ENCODE peak calls at places on chromosomes 2 and 18, in six cellular contexts. L is H1, G is HCT116, A is HepG2, F is GM12878, D is K562. Z is an unnamed sample. For H3K36me3, the result is how much of the 10 kb centered on the place peaks cover.

GRCh38 chr2:113076917-113077669 is 9.3 kb downstream of the IL1F10 start:
- DNase-seq in L (no peak), G (no peak), A (no peak), F (no peak), D (no peak), Z (no peak)

GRCh38 chr2:107808986-107809385 is 17.7 kb upstream of the RGPD4 start:
- DNase-seq in L (no peak), G (no peak), A (no peak), F (no peak), D (no peak), Z (no peak)

GRCh38 chr18:54904521-54904920 is 54.7 kb downstream of the CCDC68 start:
- DNase-seq in L (no peak), G (no peak), A (no peak), F (no peak), D (no peak), Z (no peak)

GRCh38 chr2:225612636-225613035 is 213.1 kb downstream of the NYAP2 start:
- DNase-seq in L (no peak), G (no peak), A (no peak), F (no peak), D (no peak), Z (no peak)

GRCh38 chr2:36635194-36635593 is 37.2 kb upstream of the FEZ2 start:
- DNase-seq in L (no peak), G (no peak), A (no peak), F (no peak), D (no peak), Z (no peak)

GRCh38 chr2:98881153-98881650 is 54.8 kb downstream of the CRACDL start:
- DNase-seq in L (no peak), G (no peak), A (no peak), F (no peak), D (no peak), Z (no peak)

GRCh38 chr2:96117701-96118588 is 1.6 kb upstream of the ADRA2B start:
- DNase-seq in L (no peak), G (no peak), A (no peak), F (no peak), D (peak), Z (no peak)

GRCh38 chr18:9619545-9619944 is 5.2 kb upstream of the PPP4R1 start:
- DNase-seq in L (no peak), G (no peak), A (no peak), F (no peak), D (no peak), Z (no peak)

GRCh38 chr18:79245517-79246001 is 150.2 kb upstream of the NFATC1 start:
- DNase-seq in L (no peak), G (peak), A (no peak), F (no peak), D (no peak), Z (no peak)

GRCh38 chr2:56191617-56192016 is 7.8 kb downstream of the CCDC85A start:
- DNase-seq in L (peak), G (peak), A (peak), F (no peak), D (no peak), Z (no peak)

GRCh38 chr2:121075006-121075545 is 209.9 kb downstream of the TFCP2L1 start:
- DNase-seq in L (peak), G (peak), A (no peak), F (peak), D (peak), Z (peak)

GRCh38 chr2:143759455-143759854 is 630.2 kb downstream of the ARHGAP15 start:
- DNase-seq in L (peak), G (no peak), A (no peak), F (no peak), D (no peak), Z (peak)

GRCh38 chr2:142112648-142113278 is 18.1 kb downstream of the LRP1B start:
- DNase-seq in L (no peak), G (peak), A (no peak), F (no peak), D (no peak), Z (no peak)

GRCh38 chr2:61247204-61247812 is 85.3 kb downstream of the C2orf74 start:
- DNase-seq in L (no peak), G (no peak), A (no peak), F (no peak), D (no peak), Z (no peak)

GRCh38 chr18:35424356-35424755 is 47.2 kb upstream of the ZNF396 start:
- DNase-seq in L (no peak), G (no peak), A (no peak), F (no peak), D (no peak), Z (no peak)

GRCh38 chr2:40412456-40412855 is 39.4 kb downstream of the SLC8A1 start:
- DNase-seq in L (no peak), G (peak), A (no peak), F (no peak), D (no peak), Z (no peak)

GRCh38 chr18:37552296-37552695 is 13.3 kb downstream of the CELF4 start:
- DNase-seq in L (no peak), G (no peak), A (no peak), F (no peak), D (no peak), Z (no peak)

DNA sequence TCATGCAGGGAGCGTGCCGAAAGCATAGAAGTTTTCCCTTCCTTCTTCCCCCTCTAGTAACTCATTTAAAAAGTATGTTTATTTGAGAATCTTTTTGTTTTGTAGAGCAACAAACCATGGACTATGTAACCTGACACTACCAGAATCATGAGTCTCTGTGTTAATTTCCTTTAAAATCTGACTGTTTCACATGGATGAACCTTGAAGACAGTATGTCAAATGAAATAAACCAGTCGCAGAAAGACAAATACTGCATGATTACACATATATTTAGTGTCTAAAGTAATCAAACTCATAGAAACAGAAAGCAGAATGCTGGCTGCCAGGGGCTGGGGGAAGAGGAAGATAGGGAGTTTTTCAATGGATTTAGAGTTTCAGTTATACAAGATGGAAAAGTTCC is 32.3 kb downstream of the PTPN2 start:
- DNase-seq in L (no peak), G (no peak), A (no peak), F (no peak), D (no peak), Z (no peak)
- TF ChIP-seq YY1 in L (no peak), G (no peak), A (no peak), F (no peak), D (no peak), Z (no peak)

GRCh38 chr18:62585274-62586147 is 62.7 kb downstream of the ZCCHC2 start:
- DNase-seq in L (peak), G (no peak), A (no peak), F (no peak), D (no peak), Z (no peak)

GRCh38 chr18:62588217-62588616 is 65.4 kb downstream of the ZCCHC2 start:
- DNase-seq in L (peak), G (no peak), A (no peak), F (no peak), D (no peak), Z (no peak)

GRCh38 chr18:62586148-62586774 is 63.4 kb downstream of the ZCCHC2 start:
- DNase-seq in L (peak), G (peak), A (peak), F (peak), D (peak), Z (peak)

GRCh38 chr18:62587689-62588088 is 64.9 kb downstream of the ZCCHC2 start:
- DNase-seq in L (peak), G (no peak), A (no peak), F (no peak), D (no peak), Z (no peak)

DNA sequence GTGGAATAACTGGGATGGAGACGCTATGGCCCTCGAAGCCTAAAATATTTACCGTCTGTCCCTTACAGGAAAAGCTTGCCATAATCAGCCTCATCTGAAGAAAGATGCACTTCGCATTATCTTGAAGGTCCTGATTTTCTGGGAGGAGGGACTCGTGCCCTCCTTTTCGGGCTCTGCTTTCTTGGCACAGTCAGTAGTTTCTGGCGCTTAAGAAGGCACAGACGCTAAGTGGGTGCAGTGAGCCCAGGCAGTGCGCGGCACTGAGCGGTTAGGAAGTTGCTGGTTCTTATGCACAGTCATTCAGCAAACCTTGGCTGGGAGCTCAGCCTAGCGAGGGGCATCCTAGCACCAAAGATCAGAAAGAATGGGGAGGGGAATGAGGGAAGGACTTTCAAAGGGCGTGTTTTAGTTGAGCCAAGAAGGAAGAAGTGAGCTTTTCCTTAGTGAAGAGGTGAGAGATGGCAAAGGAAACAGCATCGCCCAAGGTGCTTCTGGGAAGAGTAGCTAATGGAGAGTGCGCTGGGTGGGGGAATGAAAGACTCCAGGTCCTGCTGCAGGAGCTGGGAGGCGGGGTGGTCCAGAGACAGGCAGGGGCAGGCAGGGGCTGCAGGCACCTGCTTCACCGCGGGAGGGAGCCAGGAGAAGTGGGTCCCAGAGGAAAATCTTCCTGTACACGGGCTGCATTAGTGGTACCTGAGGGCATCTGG is 64.1 kb downstream of the ZCCHC2 start:
- DNase-seq in L (peak), G (no peak), A (no peak), F (no peak), D (no peak), Z (no peak)
- TF ChIP-seq ZNF274 in L (no peak), G (no peak), A (no peak), F (no peak), D (no peak), Z (no peak)

DNA sequence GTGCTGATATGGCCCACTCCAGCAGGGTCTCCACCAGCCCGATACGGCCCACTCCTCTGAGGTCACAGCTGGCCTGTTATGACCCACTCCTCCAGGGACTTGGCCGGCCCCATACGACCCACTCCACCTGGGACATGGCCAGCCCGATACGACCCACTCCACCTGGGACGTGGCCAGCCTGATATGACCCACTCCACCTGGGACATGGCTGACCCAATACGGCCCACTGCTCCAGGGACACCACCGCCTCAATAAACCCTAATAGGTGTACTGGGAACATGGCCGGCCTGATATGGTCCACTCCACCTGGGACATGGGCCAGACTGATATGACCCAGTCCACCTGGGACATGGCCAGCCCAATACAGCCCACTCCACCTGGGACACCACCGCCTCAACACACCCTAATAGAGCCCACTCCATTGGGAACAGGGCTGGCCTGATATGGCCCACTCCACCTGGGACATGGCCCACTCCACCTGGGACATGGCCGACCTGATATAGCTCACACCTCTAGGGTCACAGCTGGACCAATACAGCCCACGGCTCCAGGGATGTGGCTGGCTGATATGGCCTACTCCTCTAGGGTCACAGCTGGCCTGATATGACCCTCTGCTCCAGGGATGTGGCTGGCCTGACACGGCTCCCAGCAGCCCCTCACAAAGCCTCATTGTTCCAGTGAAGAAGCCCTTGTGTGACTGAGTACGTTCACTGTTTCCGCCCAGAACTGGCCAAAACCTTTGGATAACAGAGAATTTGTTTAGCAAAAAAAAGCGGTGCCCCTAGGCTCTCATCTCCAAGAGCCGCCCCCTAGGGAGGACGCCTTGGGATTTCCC is 245.6 kb downstream of the HDAC4 start:
- DNase-seq in L (no peak), G (no peak), A (no peak), F (no peak), D (no peak), Z (no peak)
- H3K36me3 ChIP-seq in L (under half), G (under half), A (under half), F (under half), D (under half), Z (half or more)

GRCh38 chr2:88729061-88729745 is 37.7 kb downstream of the RPIA start:
- DNase-seq in L (no peak), G (no peak), A (no peak), F (no peak), D (no peak), Z (no peak)
- TF ChIP-seq YY1 in L (no peak), G (no peak), A (no peak), F (no peak), D (no peak), Z (no peak)

GRCh38 chr2:20180676-20181648 is 44.0 kb downstream of the SDC1 start:
- DNase-seq in L (no peak), G (no peak), A (no peak), F (no peak), D (no peak), Z (no peak)

GRCh38 chr2:20184067-20184938 is 40.6 kb downstream of the SDC1 start:
- DNase-seq in L (no peak), G (no peak), A (peak), F (no peak), D (no peak), Z (no peak)

GRCh38 chr2:20181761-20182160 is 43.2 kb downstream of the SDC1 start:
- DNase-seq in L (no peak), G (no peak), A (no peak), F (no peak), D (no peak), Z (no peak)

GRCh38 chr2:20183373-20183772 is 41.6 kb downstream of the SDC1 start:
- DNase-seq in L (no peak), G (no peak), A (no peak), F (no peak), D (no peak), Z (no peak)

DNA sequence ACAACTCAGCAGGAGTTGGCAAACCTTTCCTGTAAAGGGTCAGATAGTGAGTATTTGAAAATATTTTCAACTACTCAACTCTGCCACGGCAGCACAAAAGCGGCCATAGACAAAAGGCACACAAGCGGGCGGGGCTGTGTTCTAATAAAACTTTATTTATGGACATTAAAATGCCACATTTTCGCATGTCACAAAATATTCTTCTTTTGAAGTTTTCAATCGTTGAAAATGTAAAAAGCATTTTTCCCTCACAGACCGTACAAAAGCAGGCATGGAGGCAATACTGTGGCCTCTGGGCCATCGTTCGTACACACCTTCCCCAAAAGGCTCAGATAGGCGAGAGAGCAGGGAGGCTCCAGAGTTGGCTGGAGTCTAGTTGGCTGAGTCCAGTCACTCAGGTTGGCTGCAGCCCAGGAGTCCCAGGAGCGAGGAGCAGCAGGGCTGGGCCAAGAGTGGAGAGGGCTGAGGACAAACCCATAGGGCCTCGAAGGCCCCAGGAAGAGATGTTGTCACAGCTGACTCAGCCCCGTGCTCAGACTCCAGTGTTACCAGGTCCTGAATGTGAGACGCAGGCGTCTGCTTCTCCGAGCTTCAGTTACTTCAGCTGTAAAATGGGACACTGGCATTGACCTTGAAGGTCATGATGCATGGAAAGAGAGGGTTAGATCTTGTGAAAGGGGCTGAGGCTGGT is 42.5 kb downstream of the SDC1 start:
- DNase-seq in L (no peak), G (no peak), A (no peak), F (no peak), D (peak), Z (no peak)
- TF ChIP-seq ZNF274 in L (no peak), G (no peak), A (no peak), F (no peak), D (no peak), Z (no peak)

DNA sequence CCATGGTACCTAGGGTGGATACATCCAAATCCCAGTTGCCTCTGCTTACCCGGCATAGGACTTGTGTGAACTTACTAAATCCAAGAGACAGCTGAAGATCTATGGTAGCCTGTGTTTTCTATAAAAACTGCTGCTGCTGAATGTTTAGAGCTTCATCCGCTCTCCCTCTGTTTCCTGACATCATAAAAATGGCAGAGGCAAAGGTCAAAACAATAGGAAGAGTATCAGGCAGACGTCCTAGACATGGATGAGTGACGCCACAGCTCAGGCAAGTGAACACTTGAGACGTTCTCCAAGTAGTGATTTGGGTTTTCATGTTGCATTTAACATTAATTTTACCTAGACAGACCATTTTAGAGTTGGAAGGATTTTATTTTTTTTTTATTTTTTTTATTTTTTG is 258.2 kb downstream of the ALPK2 start:
- DNase-seq in L (no peak), G (no peak), A (no peak), F (no peak), D (no peak), Z (no peak)
- H3K36me3 ChIP-seq in L (half or more), G (under half), A (under half), F (under half), D (under half), Z (half or more)

GRCh38 chr2:191885650-191886049 is 38.8 kb upstream of the CAVIN2 start:
- DNase-seq in L (no peak), G (no peak), A (no peak), F (no peak), D (no peak), Z (no peak)
- TF ChIP-seq YY1 in L (no peak), G (no peak), A (no peak), F (no peak), D (no peak), Z (no peak)

GRCh38 chr2:231717281-231718180 is 9.2 kb downstream of the PTMA start:
- DNase-seq in L (peak), G (peak), A (peak), F (peak), D (peak), Z (peak)
- TF ChIP-seq ZNF274 in L (no peak), G (no peak), A (no peak), F (no peak), D (no peak), Z (no peak)

GRCh38 chr2:233743464-233744259 is 14.8 kb downstream of the UGT1A3 start:
- DNase-seq in L (no peak), G (no peak), A (no peak), F (no peak), D (peak), Z (no peak)

GRCh38 chr2:233746475-233747282 is 13.4 kb upstream of the UGT1A1 start:
- DNase-seq in L (no peak), G (no peak), A (no peak), F (no peak), D (no peak), Z (no peak)

GRCh38 chr2:233745073-233745755 is 14.9 kb upstream of the UGT1A1 start:
- DNase-seq in L (no peak), G (no peak), A (peak), F (no peak), D (no peak), Z (no peak)

DNA sequence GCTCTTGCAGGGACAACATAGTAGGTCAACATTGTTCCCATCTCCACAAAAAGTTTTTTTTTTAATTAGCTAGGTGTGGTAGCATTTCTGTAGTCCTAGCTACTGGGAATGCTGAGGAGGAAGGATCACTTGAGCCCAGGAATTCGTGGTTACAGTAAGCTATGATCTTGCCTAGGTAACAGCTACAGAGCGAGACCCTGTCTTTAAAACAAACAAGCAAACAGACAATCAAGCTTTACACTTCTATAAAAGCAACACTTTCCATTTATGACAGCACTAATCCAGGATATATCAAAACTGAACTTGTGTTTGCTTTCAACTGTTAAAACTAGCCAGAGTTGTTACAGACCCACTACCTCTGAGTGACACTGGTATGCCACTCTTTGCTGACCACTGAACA is 12.0 kb downstream of the UGT1A3 start:
- DNase-seq in L (no peak), G (no peak), A (no peak), F (no peak), D (no peak), Z (no peak)
- H3K36me3 ChIP-seq in L (under half), G (under half), A (under half), F (under half), D (under half), Z (under half)